ENCODE peak calls at places on chromosome 6, in four cellular contexts. One of them, this sample, is unnamed.
A peak's percentile ranks its signal among the peaks of the same experiment; 100 is the strongest.

GRCh38 chr6:42452171-42453026 is 673 bp upstream of the TRERF1 start:
- DNase-seq in IMR-90: peak; percentile 76
- DNase-seq in body of pancreas: peak; percentile 66
- DNase-seq in breast epithelium: peak; percentile 73
- DNase-seq in this sample: peak; percentile 72

GRCh38 chr6:15945593-15946159 is 183.2 kb upstream of the MYLIP start:
- DNase-seq in IMR-90: peak; percentile 4
- DNase-seq in body of pancreas: no peak
- DNase-seq in breast epithelium: no peak
- DNase-seq in this sample: no peak

GRCh38 chr6:157108923-157109322 is 214.4 kb downstream of the TMEM242 start:
- DNase-seq in IMR-90: no peak
- DNase-seq in body of pancreas: no peak
- DNase-seq in breast epithelium: no peak
- DNase-seq in this sample: no peak

GRCh38 chr6:135935951-135936601 is 84.6 kb downstream of the PDE7B start:
- DNase-seq in IMR-90: peak; percentile 75
- DNase-seq in body of pancreas: no peak
- DNase-seq in breast epithelium: no peak
- DNase-seq in this sample: no peak

GRCh38 chr6:10759884-10760329 is 12.3 kb downstream of the TMEM14B start:
- DNase-seq in IMR-90: peak; percentile 89
- DNase-seq in body of pancreas: peak; percentile 15
- DNase-seq in breast epithelium: no peak
- DNase-seq in this sample: peak; percentile 76

GRCh38 chr6:134866563-134866962 is 83.3 kb downstream of the ALDH8A1 start:
- DNase-seq in IMR-90: no peak
- DNase-seq in body of pancreas: no peak
- DNase-seq in breast epithelium: no peak
- DNase-seq in this sample: no peak

GRCh38 chr6:31075528-31075927 is 36.8 kb downstream of the C6orf15 start:
- DNase-seq in IMR-90: peak; percentile 90
- DNase-seq in body of pancreas: no peak
- DNase-seq in breast epithelium: no peak
- DNase-seq in this sample: no peak

GRCh38 chr6:83867527-83868161 is 8.2 kb downstream of the CYB5R4 start:
- DNase-seq in IMR-90: peak; percentile 92
- DNase-seq in body of pancreas: no peak
- DNase-seq in breast epithelium: no peak
- DNase-seq in this sample: peak; percentile 8

GRCh38 chr6:25942561-25943147 is 12.2 kb upstream of the SLC17A2 start:
- DNase-seq in IMR-90: peak; percentile 55
- DNase-seq in body of pancreas: no peak
- DNase-seq in breast epithelium: no peak
- DNase-seq in this sample: no peak

GRCh38 chr6:398558-399078 is 7.1 kb downstream of the IRF4 start:
- DNase-seq in IMR-90: no peak
- DNase-seq in body of pancreas: no peak
- DNase-seq in breast epithelium: no peak
- DNase-seq in this sample: no peak
- TF ChIP-seq POLR2A in IMR-90: no peak
- TF ChIP-seq POLR2A in body of pancreas: no peak
- TF ChIP-seq POLR2A in breast epithelium: no peak
- TF ChIP-seq POLR2A in this sample: no peak

GRCh38 chr6:105330364-105330763 is 72.5 kb downstream of the PREP start:
- DNase-seq in IMR-90: no peak
- DNase-seq in body of pancreas: no peak
- DNase-seq in breast epithelium: no peak
- DNase-seq in this sample: no peak
- TF ChIP-seq POLR2A in IMR-90: no peak
- TF ChIP-seq POLR2A in body of pancreas: no peak
- TF ChIP-seq POLR2A in breast epithelium: no peak
- TF ChIP-seq POLR2A in this sample: no peak

DNA sequence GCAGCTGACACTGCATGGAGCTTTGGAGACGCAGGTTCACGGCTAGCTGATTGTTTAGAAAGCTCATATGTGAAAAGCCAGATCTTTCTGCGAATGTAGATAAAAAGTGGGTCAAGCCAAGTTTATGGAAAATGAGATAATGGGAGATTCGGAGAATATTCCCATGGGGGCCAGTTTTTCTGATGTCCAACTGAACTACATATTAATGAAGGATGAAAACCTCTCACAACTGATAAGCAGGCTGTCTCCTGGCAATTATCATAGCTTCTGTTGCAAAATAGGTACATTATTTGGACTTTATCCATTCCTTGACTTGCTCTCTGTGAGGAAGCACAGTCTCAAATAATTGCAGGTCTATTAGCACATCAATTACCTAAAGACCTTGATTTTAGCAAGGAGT is 21.1 kb downstream of the HDGFL1 start:
- DNase-seq in IMR-90: no peak
- DNase-seq in body of pancreas: no peak
- DNase-seq in breast epithelium: no peak
- DNase-seq in this sample: no peak
- TF ChIP-seq POLR2A in IMR-90: no peak
- TF ChIP-seq POLR2A in body of pancreas: no peak
- TF ChIP-seq POLR2A in breast epithelium: no peak
- TF ChIP-seq POLR2A in this sample: no peak

DNA sequence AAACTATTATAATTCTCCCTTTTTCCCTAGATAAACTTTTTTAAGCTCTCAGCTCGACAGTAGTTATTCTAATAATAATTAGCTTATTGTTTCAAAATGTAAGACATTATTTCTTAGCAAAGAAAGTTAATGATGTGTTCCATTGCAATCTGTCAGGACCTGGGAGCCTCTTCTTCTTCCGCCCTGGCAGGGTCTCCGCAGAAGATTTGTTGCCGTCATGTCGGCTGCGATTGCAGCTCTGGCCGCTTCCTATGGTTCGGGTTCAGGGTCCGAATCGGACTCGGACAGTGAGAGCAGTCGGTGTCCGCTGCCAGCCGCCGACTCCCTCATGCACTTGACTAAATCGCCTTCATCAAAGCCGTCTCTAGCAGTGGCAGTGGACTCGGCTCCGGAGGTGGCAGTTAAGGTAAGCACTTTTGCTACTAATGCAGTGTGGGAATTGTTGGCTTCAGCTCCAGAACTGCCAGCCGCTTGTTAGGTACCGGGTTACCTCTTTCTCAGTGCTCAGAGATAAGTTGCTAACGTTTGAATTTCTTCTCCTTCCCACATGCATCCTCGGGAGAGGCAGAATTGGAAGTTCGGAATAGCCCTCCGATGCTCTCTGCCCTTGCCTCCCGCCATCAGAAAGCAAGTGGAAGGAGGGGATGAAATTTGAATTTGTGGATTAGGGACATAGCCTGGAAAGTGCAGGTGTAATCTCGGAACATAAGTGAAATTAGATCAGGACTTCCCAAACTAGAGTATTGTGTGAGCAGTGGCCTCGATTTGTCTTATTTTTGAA is at the start of gene CDC40:
- DNase-seq in IMR-90: no peak
- DNase-seq in body of pancreas: peak; percentile 62
- DNase-seq in breast epithelium: peak; percentile 51
- DNase-seq in this sample: peak; percentile 54
- TF ChIP-seq POLR2A in IMR-90: no peak
- TF ChIP-seq POLR2A in body of pancreas: peak; percentile 62
- TF ChIP-seq POLR2A in breast epithelium: no peak
- TF ChIP-seq POLR2A in this sample: peak; percentile 63

DNA sequence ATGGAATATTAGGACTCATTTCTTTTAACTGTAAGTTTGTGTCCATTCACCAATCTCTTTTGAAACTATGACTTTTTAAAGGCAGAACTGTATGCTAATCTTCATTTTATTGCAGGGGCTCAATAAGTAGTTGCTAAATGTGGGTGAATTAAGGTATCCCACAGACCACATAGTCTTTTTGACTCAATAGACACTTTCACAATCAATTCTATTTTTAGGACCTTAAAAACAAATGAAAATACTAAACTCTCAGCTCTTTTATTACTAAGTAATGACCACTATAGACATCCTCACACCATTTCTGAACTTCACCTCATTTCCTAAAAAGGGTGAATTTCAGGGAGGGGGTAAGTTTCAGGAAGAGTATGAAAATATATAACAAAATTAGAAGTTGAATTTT is 106.8 kb upstream of the BEND6 start:
- DNase-seq in IMR-90: no peak
- DNase-seq in body of pancreas: no peak
- DNase-seq in breast epithelium: no peak
- DNase-seq in this sample: no peak
- TF ChIP-seq POLR2A in IMR-90: no peak
- TF ChIP-seq POLR2A in body of pancreas: no peak
- TF ChIP-seq POLR2A in breast epithelium: no peak
- TF ChIP-seq POLR2A in this sample: no peak

DNA sequence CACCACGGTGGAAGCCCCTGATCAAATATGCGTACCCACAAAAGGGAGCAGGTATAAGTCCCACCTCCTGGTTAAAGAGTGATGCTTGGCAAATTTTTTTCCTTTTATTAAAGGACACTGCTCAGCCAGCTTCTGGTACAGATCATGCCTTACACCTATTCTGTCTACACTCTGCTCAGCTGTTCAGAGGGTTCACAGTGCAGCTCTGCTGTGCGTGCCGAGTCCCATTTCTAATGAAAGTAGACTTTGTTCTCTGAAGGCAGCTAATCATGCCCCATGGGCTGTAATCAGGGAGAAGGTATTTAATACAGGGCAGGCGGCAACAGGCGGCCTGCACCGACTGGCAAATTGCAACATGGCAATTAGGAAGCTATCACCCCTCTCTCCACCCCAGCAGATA is 16.3 kb downstream of the LRRC73 start:
- DNase-seq in IMR-90: no peak
- DNase-seq in body of pancreas: no peak
- DNase-seq in breast epithelium: no peak
- DNase-seq in this sample: no peak
- TF ChIP-seq POLR2A in IMR-90: no peak
- TF ChIP-seq POLR2A in body of pancreas: no peak
- TF ChIP-seq POLR2A in breast epithelium: no peak
- TF ChIP-seq POLR2A in this sample: no peak

GRCh38 chr6:76441850-76442249 is 369.4 kb upstream of the IMPG1 start:
- DNase-seq in IMR-90: no peak
- DNase-seq in body of pancreas: no peak
- DNase-seq in breast epithelium: no peak
- DNase-seq in this sample: no peak
- TF ChIP-seq POLR2A in IMR-90: no peak
- TF ChIP-seq POLR2A in body of pancreas: no peak
- TF ChIP-seq POLR2A in breast epithelium: no peak
- TF ChIP-seq POLR2A in this sample: no peak

This sample was measured in thyroid gland.